ENCODE peak calls at places on chromosomes 6 and 20, in five cellular contexts. I is hypothalamus; A is naive thymus-derived CD8-positive, alpha-beta T cell; F is heart right ventricle; X is adrenal gland. D is an unnamed sample.

GRCh38 chr20:50439539-50440453 is 70.4 kb upstream of the PTPN1 start:
- DNase-seq in I (no peak), A (no peak), F (no peak), X (peak), D (no peak)

GRCh38 chr6:116073765-116074450 is 13.2 kb upstream of the FRK start:
- DNase-seq in I (no peak), A (no peak), F (no peak), X (no peak), D (no peak)

GRCh38 chr6:20056350-20056992 is 155.8 kb downstream of the MBOAT1 start:
- DNase-seq in I (no peak), A (no peak), F (no peak), X (no peak), D (no peak)

GRCh38 chr6:96626749-96627353 is 63.9 kb downstream of the FHL5 start:
- DNase-seq in I (no peak), A (no peak), F (no peak), X (no peak), D (no peak)

GRCh38 chr6:111711476-111711875 is 105.8 kb upstream of the TRAF3IP2 start:
- DNase-seq in I (no peak), A (no peak), F (peak), X (no peak), D (peak)

GRCh38 chr20:6845141-6845540 is 77.7 kb downstream of the BMP2 start:
- DNase-seq in I (no peak), A (no peak), F (no peak), X (no peak), D (no peak)

GRCh38 chr6:90364846-90365401 is 68.3 kb upstream of the BACH2 start:
- DNase-seq in I (no peak), A (no peak), F (no peak), X (no peak), D (no peak)

GRCh38 chr6:23307516-23307915 is 738.1 kb downstream of the HDGFL1 start:
- DNase-seq in I (no peak), A (no peak), F (no peak), X (no peak), D (no peak)

GRCh38 chr6:164034602-164035140 is 620.2 kb downstream of the QKI start:
- DNase-seq in I (no peak), A (no peak), F (no peak), X (no peak), D (no peak)

D was measured in glutamatergic neuron.